ENCODE peak calls at places on chromosome 4, in four cellular contexts. T, V, M and K are unnamed samples.

GRCh38 chr4:41258783-41259182 is 2.1 kb downstream of the UCHL1 start:
- DNase-seq in M (no peak), V (no peak), T (peak), K (no peak)

GRCh38 chr4:139940600-139940999 is 213.4 kb downstream of the MAML3 start:
- DNase-seq in M (no peak), T (no peak), V (no peak), K (no peak)

GRCh38 chr4:184598753-184599491 is 50.3 kb downstream of the CASP3 start:
- DNase-seq in T (no peak), V (no peak), M (no peak), K (no peak)

GRCh38 chr4:57158762-57159161 is 48.6 kb upstream of the IGFBP7 start:
- DNase-seq in M (no peak), V (no peak), T (no peak), K (no peak)

GRCh38 chr4:164192844-164193243 is 561.1 kb upstream of the SMIM31 start:
- DNase-seq in V (no peak), T (no peak), M (no peak), K (no peak)

GRCh38 chr4:170134821-170135220 is 45.1 kb upstream of the AADAT start:
- DNase-seq in T (no peak), M (no peak), V (no peak), K (no peak)

GRCh38 chr4:73648478-73648877 is 28.2 kb upstream of the RASSF6 start:
- DNase-seq in V (no peak), M (no peak), T (no peak), K (no peak)

GRCh38 chr4:105002278-105002677 is 144.4 kb upstream of the TET2 start:
- DNase-seq in T (no peak), V (no peak), M (no peak), K (no peak)

GRCh38 chr4:30828290-30828926 is 108.2 kb downstream of the PCDH7 start:
- DNase-seq in V (no peak), M (no peak), T (no peak), K (no peak)

GRCh38 chr4:118033148-118034060 is 882 bp upstream of the NDST3 start:
- DNase-seq in T (peak), V (no peak), M (no peak), K (peak)

GRCh38 chr4:48079972-48080391 is 54.1 kb downstream of the TXK start:
- DNase-seq in M (no peak), V (no peak), T (no peak), K (no peak)

GRCh38 chr4:148998719-148999118 is 556.5 kb upstream of the NR3C2 start:
- DNase-seq in V (no peak), M (no peak), T (peak), K (no peak)

GRCh38 chr4:129999156-129999555 is 903.2 kb downstream of the C4orf33 start:
- DNase-seq in V (no peak), T (no peak), M (no peak), K (no peak)

GRCh38 chr4:73603307-73603710 is 16.9 kb downstream of the RASSF6 start:
- DNase-seq in T (no peak), M (no peak), V (no peak), K (no peak)

DNA sequence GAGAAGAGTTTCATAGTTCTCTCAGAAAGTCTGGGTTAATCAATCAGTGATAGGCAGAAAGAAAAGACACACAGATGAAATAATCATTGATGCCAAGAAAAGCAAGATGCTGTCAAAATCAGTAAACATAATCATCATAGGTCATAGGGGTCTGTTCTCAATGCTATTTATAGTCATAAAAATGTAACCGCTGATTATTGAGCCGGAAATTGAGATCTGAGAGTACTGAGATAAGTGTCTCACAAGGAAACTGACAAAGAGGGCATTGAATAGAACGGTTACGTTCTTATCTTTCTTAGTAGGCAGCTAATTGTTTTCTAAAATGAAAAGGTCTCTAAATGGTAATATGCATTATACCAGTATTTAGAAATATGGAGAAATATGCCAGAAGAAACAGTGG is 1686.1 kb upstream of the AGA start:
- DNase-seq in M (no peak), V (no peak), T (no peak), K (no peak)
- TF ChIP-seq EP300 in M (no peak), V (no peak), T (no peak), K (no peak)

GRCh38 chr4:52372269-52372668 is 286.8 kb downstream of the USP46 start:
- DNase-seq in M (no peak), T (no peak), V (no peak), K (no peak)

GRCh38 chr4:52368895-52369294 is 290.2 kb downstream of the USP46 start:
- DNase-seq in T (no peak), V (no peak), M (no peak), K (no peak)

GRCh38 chr4:52371861-52372260 is 287.2 kb downstream of the USP46 start:
- DNase-seq in V (no peak), T (no peak), M (no peak), K (no peak)

GRCh38 chr4:52369649-52370048 is 289.5 kb downstream of the USP46 start:
- DNase-seq in V (no peak), M (no peak), T (peak), K (no peak)

DNA sequence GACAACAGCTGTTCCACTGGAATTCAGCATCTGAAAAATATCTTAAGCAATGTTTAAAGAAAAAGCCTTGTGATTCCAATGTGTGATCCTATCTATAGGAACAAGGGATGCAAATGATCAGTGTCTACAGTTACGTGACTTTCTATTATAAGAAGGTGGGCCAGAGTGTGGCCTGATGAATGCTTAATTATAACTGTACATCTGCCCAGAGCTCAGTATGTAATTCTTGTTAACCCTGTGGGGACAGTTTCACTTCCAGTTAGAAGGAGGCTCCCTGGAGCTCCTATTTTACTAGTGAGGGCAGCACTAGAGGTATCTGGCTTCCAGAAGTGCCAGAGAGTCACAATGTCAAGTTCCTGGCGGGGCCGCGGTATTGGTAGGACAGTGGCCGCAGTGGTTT is 288.5 kb downstream of the USP46 start:
- DNase-seq in M (no peak), V (no peak), T (no peak), K (no peak)
- TF ChIP-seq POLR2AphosphoS5 in M (no peak), V (no peak), T (no peak), K (no peak)

DNA sequence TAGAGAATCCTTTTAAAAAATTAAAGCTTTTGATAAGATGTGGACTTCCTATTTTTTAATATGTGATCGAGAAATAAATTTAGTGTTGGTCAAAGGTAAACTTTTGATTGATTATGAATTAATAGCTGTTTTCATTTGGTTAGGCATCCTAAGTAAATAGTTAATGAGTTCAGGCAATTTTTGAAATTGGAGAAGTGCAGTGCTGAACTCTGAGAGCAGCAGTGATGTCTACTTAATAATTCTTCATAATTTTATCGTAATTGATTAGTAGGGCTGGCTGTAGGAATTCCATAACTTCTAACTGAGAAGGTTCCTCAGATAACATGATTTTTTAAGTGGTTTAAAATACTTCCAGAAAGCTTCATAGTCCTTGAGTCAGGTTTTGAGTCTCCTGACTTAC is 1.5 kb downstream of the MND1 start:
- DNase-seq in M (no peak), V (no peak), T (no peak), K (no peak)
- H3K27ac ChIP-seq in M (no peak), V (no peak), T (no peak), K (no peak)

GRCh38 chr4:39458505-39459300 is at the start of the genes LIAS and RPL9:
- DNase-seq in V (peak), T (peak), M (peak), K (peak)
- TF ChIP-seq EP300 in V (no peak), T (no peak), M (peak), K (no peak)

GRCh38 chr4:70815370-70815769 is 24.3 kb downstream of the GRSF1 start:
- DNase-seq in V (no peak), M (no peak), T (no peak), K (no peak)
- TF ChIP-seq POLR2AphosphoS5 in V (no peak), M (no peak), T (no peak), K (no peak)

GRCh38 chr4:76484654-76485053 is 49.6 kb downstream of the SHROOM3 start:
- DNase-seq in M (no peak), T (no peak), V (no peak), K (no peak)

GRCh38 chr4:76488905-76489798 is 54.1 kb downstream of the SHROOM3 start:
- DNase-seq in M (no peak), V (no peak), T (no peak), K (no peak)

GRCh38 chr4:76489799-76490176 is 54.8 kb downstream of the SHROOM3 start:
- DNase-seq in T (no peak), V (no peak), M (no peak), K (no peak)

GRCh38 chr4:76486588-76487276 is 51.7 kb downstream of the SHROOM3 start:
- DNase-seq in V (no peak), M (no peak), T (no peak), K (no peak)

GRCh38 chr4:76485450-76485849 is 50.4 kb downstream of the SHROOM3 start:
- DNase-seq in T (no peak), V (no peak), M (no peak), K (no peak)
- H3K27ac ChIP-seq in T (no peak), V (no peak), M (no peak), K (no peak)

GRCh38 chr4:114601304-114602052 is 2.9 kb downstream of the UGT8 start:
- DNase-seq in V (no peak), M (no peak), T (no peak), K (no peak)
- TF ChIP-seq EP300 in V (no peak), M (no peak), T (no peak), K (no peak)

DNA sequence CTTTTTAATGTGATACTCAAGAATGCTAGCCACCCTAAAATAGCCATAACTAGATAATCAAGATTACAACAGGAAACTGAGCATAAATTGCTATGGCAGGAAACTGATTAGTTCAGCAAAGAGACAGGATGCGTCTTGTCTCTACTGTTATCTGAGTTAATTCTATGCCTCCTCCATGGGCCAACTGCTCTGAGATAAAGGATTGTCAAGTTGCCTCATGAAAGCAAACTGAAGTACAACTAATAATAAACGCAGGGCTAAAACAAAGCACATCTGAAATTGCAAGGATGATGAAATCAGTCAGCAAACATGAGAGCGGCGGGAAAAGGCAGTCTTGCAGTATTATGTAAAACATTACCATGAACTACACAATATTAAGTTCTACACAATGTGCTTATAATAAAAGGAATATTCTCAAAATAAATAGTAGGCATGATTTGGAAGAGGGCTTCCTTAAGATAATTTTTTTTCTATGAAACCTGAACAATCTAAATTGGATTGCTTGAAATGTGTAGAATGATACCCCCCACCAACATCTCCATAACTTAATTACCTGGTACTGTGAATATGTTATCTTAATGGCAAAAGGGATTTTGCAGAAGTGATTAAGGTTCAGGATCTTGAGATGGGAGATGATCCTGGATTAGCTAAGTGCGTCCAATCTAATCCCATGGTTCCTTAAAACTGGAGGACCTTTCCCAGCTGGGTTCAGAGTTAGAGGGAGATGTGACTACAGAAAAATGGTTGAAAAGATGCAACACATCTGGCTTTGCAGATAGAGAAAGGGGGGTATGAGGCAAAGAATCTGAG is 65.9 kb downstream of the ANTXR2 start:
- DNase-seq in V (no peak), T (peak), M (no peak), K (no peak)
- TF ChIP-seq POLR2AphosphoS5 in V (no peak), T (peak), M (peak), K (no peak)

GRCh38 chr4:159220353-159220752 is 117.5 kb downstream of the RAPGEF2 start:
- DNase-seq in V (no peak), M (no peak), T (no peak), K (no peak)
- H3K27ac ChIP-seq in V (no peak), M (no peak), T (no peak), K (no peak)